ENCODE peak calls at places on chromosomes 4 and X, in four cellular contexts. U, Y, K and B are unnamed samples.

GRCh38 chr4:140094701-140095420 is 59.1 kb downstream of the MAML3 start:
- DNase-seq in K (peak), Y (no peak), U (peak), B (peak)

GRCh38 chrX:110004210-110004609 is 1.3 kb downstream of the TMEM164 start:
- DNase-seq in K (no peak), Y (no peak), U (peak), B (no peak)

GRCh38 chr4:110902500-110902899 is 279.6 kb upstream of the PITX2 start:
- DNase-seq in Y (no peak), K (peak), U (peak), B (no peak)

GRCh38 chrX:150508018-150508417 is 60.4 kb upstream of the MTM1 start:
- DNase-seq in Y (no peak), K (no peak), U (peak), B (no peak)

GRCh38 chrX:63658920-63659319 is 126.1 kb downstream of the ARHGEF9 start:
- DNase-seq in U (no peak), Y (no peak), K (no peak), B (no peak)

GRCh38 chr4:101205878-101206277 is 141.4 kb downstream of the PPP3CA start:
- DNase-seq in U (peak), K (peak), Y (no peak), B (no peak)

GRCh38 chrX:112834016-112834855 is 6.4 kb downstream of the AMOT start:
- DNase-seq in K (peak), U (peak), Y (no peak), B (no peak)

GRCh38 chr4:170011921-170012628 is 14.1 kb downstream of the MFAP3L start:
- DNase-seq in Y (no peak), K (no peak), U (no peak), B (no peak)

GRCh38 chrX:56600141-56600540 is 36.7 kb downstream of the UBQLN2 start:
- DNase-seq in U (no peak), Y (no peak), K (peak), B (no peak)

GRCh38 chr4:186798951-186799659 is 75.4 kb upstream of the FAT1 start:
- DNase-seq in K (no peak), Y (no peak), U (no peak), B (no peak)

GRCh38 chr4:32030406-32030805 is 1310.2 kb downstream of the PCDH7 start:
- DNase-seq in U (peak), K (no peak), Y (no peak), B (no peak)

GRCh38 chr4:4343038-4343437 is 43.9 kb upstream of the NSG1 start:
- DNase-seq in U (no peak), K (no peak), Y (no peak), B (no peak)

GRCh38 chr4:149995134-149995756 is 83.0 kb upstream of the DCLK2 start:
- DNase-seq in U (no peak), Y (no peak), K (no peak), B (no peak)

GRCh38 chr4:2281575-2282343 is 19.9 kb upstream of the MXD4 start:
- DNase-seq in Y (no peak), U (no peak), K (no peak), B (no peak)

GRCh38 chr4:118954246-118954645 is 65.6 kb downstream of the SYNPO2 start:
- DNase-seq in Y (no peak), U (no peak), K (peak), B (no peak)

GRCh38 chrX:118049713-118050112 is 66.9 kb downstream of the KLHL13 start:
- DNase-seq in U (no peak), Y (no peak), K (no peak), B (no peak)

GRCh38 chr4:145623831-145624230 is 4.6 kb downstream of the MMAA start:
- DNase-seq in Y (no peak), K (peak), U (no peak), B (no peak)

GRCh38 chrX:727738-728621 is 97.4 kb downstream of the SHOX start:
- DNase-seq in Y (peak), K (no peak), U (peak), B (peak)

GRCh38 chr4:55077577-55077976 is 47.8 kb downstream of the KDR start:
- DNase-seq in U (no peak), Y (no peak), K (no peak), B (no peak)

GRCh38 chrX:133992877-133993276 is 7.5 kb upstream of the GPC3 start:
- DNase-seq in K (no peak), U (no peak), Y (no peak), B (no peak)
- H3K56ac ChIP-seq in K (no peak), U (no peak), Y (no peak), B (no peak)

GRCh38 chr4:177557416-177557815 is 115.2 kb upstream of the AGA start:
- DNase-seq in Y (no peak), U (no peak), K (no peak), B (no peak)

GRCh38 chr4:177562163-177562562 is 119.9 kb upstream of the AGA start:
- DNase-seq in K (no peak), Y (no peak), U (no peak), B (no peak)

GRCh38 chr4:177562859-177563258 is 120.6 kb upstream of the AGA start:
- DNase-seq in U (no peak), Y (no peak), K (no peak), B (no peak)

GRCh38 chr4:177554966-177555574 is 112.8 kb upstream of the AGA start:
- DNase-seq in U (peak), Y (no peak), K (peak), B (no peak)

DNA sequence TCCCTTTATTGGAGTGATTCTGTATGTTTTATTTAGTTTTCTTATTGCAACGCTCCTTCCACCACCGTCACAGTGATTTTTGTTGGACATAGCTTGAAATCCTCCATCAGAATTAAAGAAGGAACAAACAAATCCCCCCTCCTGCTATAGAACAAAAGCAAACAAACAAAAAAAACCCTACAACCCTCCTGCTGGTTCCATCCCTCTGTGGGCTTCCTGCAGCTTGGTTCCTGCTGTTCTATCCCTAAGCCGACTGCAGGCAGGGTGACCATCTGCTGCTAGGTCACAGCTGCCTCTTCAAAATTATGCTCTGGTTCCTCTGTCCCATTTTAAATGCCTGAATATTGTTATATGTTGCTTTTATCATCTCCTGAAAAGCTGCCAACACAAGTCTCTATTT is 116.8 kb upstream of the AGA start:
- DNase-seq in Y (peak), K (no peak), U (peak), B (peak)
- H3K56ac ChIP-seq in Y (no peak), K (no peak), U (no peak), B (no peak)

DNA sequence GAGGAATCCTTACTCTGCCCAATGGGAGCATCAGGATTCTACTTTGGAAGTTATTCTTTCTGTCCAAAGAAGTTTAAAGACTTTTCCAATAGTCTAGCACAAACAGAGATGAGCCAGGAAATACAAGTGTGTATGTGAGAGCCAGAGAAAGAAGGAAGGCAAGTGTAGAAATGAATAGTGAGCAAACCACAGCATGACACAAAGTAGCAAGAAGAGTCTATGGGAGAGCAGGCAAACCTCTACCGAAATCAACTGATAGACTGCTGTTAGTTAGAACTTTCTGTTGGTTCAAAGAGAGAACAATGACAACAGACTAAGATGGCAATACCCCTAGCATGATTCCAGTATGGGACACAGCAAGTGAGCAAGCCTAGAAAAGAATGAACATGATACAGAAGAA is 16.1 kb upstream of the GPR34 start:
- DNase-seq in U (no peak), K (no peak), Y (no peak), B (no peak)
- H3K56ac ChIP-seq in U (no peak), K (no peak), Y (no peak), B (no peak)

DNA sequence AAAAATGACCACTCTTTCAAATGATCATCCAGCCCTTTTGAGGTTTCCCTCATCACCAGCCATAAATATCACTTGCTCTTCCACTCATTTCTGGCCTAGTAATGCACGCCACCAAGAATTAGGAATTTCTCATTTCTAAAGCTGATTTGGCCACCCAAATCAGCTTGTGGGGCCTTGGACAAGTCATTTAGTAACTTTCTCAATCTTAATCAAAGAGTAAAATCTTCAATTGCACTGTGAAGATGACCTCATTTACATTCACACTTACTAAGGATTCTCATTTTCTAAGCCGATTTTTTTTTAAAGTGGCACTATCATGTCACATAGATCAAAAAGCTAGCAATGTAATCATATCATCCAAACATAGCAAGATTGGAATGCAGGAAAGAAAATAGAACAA is 150.0 kb upstream of the HHIP start:
- DNase-seq in Y (no peak), K (no peak), U (no peak), B (no peak)
- H3K56ac ChIP-seq in Y (no peak), K (no peak), U (no peak), B (no peak)

GRCh38 chrX:46340696-46341095 is 204.5 kb downstream of the ZNF674 start:
- DNase-seq in Y (no peak), U (no peak), K (no peak), B (no peak)

GRCh38 chrX:46341767-46342322 is 203.4 kb downstream of the ZNF674 start:
- DNase-seq in U (no peak), K (no peak), Y (no peak), B (no peak)
- H3K56ac ChIP-seq in U (no peak), K (no peak), Y (no peak), B (no peak)